ENCODE peak calls at places on chromosomes 7 and 10, in seven cellular contexts. K is cardiac muscle cell, T is upper lobe of left lung, L is HCT116, P is AG04450, M is neural progenitor cell, B is IMR-90. V is an unnamed sample.

GRCh38 chr10:96390460-96390864 is 31.7 kb upstream of the OPALIN start:
- DNase-seq in K (no peak), T (no peak), L (no peak), P (no peak), M (no peak), B (no peak), V (peak)

GRCh38 chr7:93442478-93443224 is 131.9 kb downstream of the CALCR start:
- DNase-seq in K (peak), T (peak), L (peak), P (no peak), M (peak), B (peak), V (peak)

GRCh38 chr7:78226059-78226658 is 427.6 kb downstream of the PHTF2 start:
- DNase-seq in K (peak), T (no peak), L (peak), P (no peak), M (peak), B (peak), V (peak)

GRCh38 chr10:67306588-67307205 is 380.9 kb downstream of the LRRTM3 start:
- DNase-seq in K (peak), T (no peak), L (peak), P (no peak), M (peak), B (peak), V (no peak)

GRCh38 chr10:45423976-45424499 is 50.0 kb downstream of the ALOX5 start:
- DNase-seq in K (no peak), T (no peak), L (no peak), P (no peak), M (peak), B (no peak), V (no peak)

GRCh38 chr7:137953692-137954470 is 48.0 kb downstream of the CREB3L2 start:
- DNase-seq in K (peak), T (no peak), L (peak), P (no peak), M (peak), B (peak), V (peak)

GRCh38 chr7:140085447-140085846 is 22.7 kb upstream of the PARP12 start:
- DNase-seq in K (no peak), T (no peak), L (no peak), P (no peak), M (no peak), B (no peak), V (no peak)

GRCh38 chr10:103493911-103494877 is 689 bp downstream of the NEURL1 start:
- DNase-seq in K (no peak), T (no peak), L (no peak), P (no peak), M (peak), B (no peak), V (peak)

GRCh38 chr10:124626759-124627380 is 117.3 kb downstream of the FAM53B start:
- DNase-seq in K (no peak), T (peak), L (no peak), P (no peak), M (no peak), B (no peak), V (no peak)

GRCh38 chr7:143901710-143902587 is at the start of gene TCAF1:
- DNase-seq in K (peak), T (peak), L (peak), P (peak), M (peak), B (peak), V (peak)

GRCh38 chr10:17918187-17918903 is 33.4 kb upstream of the SLC39A12 start:
- DNase-seq in K (no peak), T (no peak), L (no peak), P (no peak), M (no peak), B (no peak), V (no peak)

GRCh38 chr7:42235734-42236133 is 1.3 kb downstream of the GLI3 start:
- DNase-seq in K (no peak), T (no peak), L (no peak), P (no peak), M (peak), B (no peak), V (no peak)

GRCh38 chr10:97096327-97097153 is 89.2 kb downstream of the SLIT1 start:
- DNase-seq in K (no peak), T (no peak), L (no peak), P (no peak), M (peak), B (no peak), V (peak)

GRCh38 chr7:67380858-67381257 is 384.2 kb downstream of the TYW1 start:
- DNase-seq in K (no peak), T (no peak), L (no peak), P (no peak), M (no peak), B (no peak), V (no peak)

GRCh38 chr7:1124164-1124563 is 35.8 kb downstream of the ZFAND2A start:
- DNase-seq in K (no peak), T (no peak), L (no peak), P (no peak), M (no peak), B (no peak), V (no peak)

GRCh38 chr7:97118306-97118917 is 914 bp downstream of the SDHAF3 start:
- DNase-seq in K (peak), T (no peak), L (no peak), P (no peak), M (no peak), B (no peak), V (no peak)

GRCh38 chr7:98211676-98212531 is 665 bp downstream of the BHLHA15 start:
- DNase-seq in K (no peak), T (peak), L (no peak), P (no peak), M (peak), B (no peak), V (no peak)

GRCh38 chr10:19889279-19889678 is 73.0 kb downstream of the PLXDC2 start:
- DNase-seq in K (no peak), T (no peak), L (no peak), P (no peak), M (no peak), B (no peak), V (no peak)

GRCh38 chr7:38463277-38464224 is 167.6 kb downstream of the AMPH start:
- DNase-seq in K (peak), T (no peak), L (no peak), P (peak), M (no peak), B (peak), V (peak)

GRCh38 chr10:74827045-74827441 is 643 bp downstream of the KAT6B start:
- DNase-seq in K (no peak), T (no peak), L (no peak), P (no peak), M (no peak), B (no peak), V (no peak)

GRCh38 chr7:43204081-43204480 is 91.6 kb downstream of the HECW1 start:
- DNase-seq in K (peak), T (no peak), L (no peak), P (peak), M (no peak), B (peak), V (no peak)

GRCh38 chr10:109987413-109987812 is 20.4 kb upstream of the ADD3 start:
- DNase-seq in K (peak), T (no peak), L (no peak), P (no peak), M (no peak), B (peak), V (no peak)

GRCh38 chr7:5238500-5238899 is 44.2 kb upstream of the SLC29A4 start:
- DNase-seq in K (no peak), T (no peak), L (no peak), P (no peak), M (no peak), B (no peak), V (no peak)

GRCh38 chr7:30180718-30181117 is 45.9 kb downstream of the MTURN start:
- DNase-seq in K (no peak), T (no peak), L (no peak), P (no peak), M (no peak), B (no peak), V (no peak)

GRCh38 chr7:155322530-155322929 is 24.9 kb downstream of the INSIG1 start:
- DNase-seq in K (peak), T (no peak), L (no peak), P (no peak), M (no peak), B (no peak), V (no peak)

GRCh38 chr7:30433082-30433481 is 45.5 kb downstream of the NOD1 start:
- DNase-seq in K (peak), T (peak), L (no peak), P (peak), M (peak), B (peak), V (peak)

GRCh38 chr10:129509835-129510234 is 42.8 kb downstream of the MGMT start:
- DNase-seq in K (no peak), T (no peak), L (no peak), P (no peak), M (no peak), B (no peak), V (no peak)

GRCh38 chr7:2481195-2481594 is 5.0 kb upstream of the GRIFIN start:
- DNase-seq in K (no peak), T (no peak), L (no peak), P (no peak), M (no peak), B (no peak), V (no peak)

GRCh38 chr7:2480071-2480410 is 3.8 kb upstream of the GRIFIN start:
- DNase-seq in K (no peak), T (no peak), L (no peak), P (no peak), M (no peak), B (peak), V (no peak)

GRCh38 chr7:2478800-2479199 is 2.6 kb upstream of the GRIFIN start:
- DNase-seq in K (no peak), T (no peak), L (no peak), P (no peak), M (no peak), B (no peak), V (no peak)

GRCh38 chr7:2478387-2478760 is 2.2 kb upstream of the GRIFIN start:
- DNase-seq in K (no peak), T (peak), L (no peak), P (no peak), M (no peak), B (no peak), V (no peak)

GRCh38 chr7:2479276-2480070 is 3.3 kb upstream of the GRIFIN start:
- DNase-seq in K (no peak), T (no peak), L (no peak), P (no peak), M (no peak), B (no peak), V (no peak)
- H3K4me3 ChIP-seq in K (no peak), T (no peak), L (no peak), P (no peak), M (no peak), B (no peak), V (no peak)

GRCh38 chr10:80202934-80203834 is 2.2 kb downstream of the ANXA11 start:
- DNase-seq in K (peak), T (peak), L (peak), P (peak), M (peak), B (peak), V (peak)

GRCh38 chr10:80200687-80201086 is 4.7 kb downstream of the ANXA11 start:
- DNase-seq in K (no peak), T (peak), L (no peak), P (no peak), M (no peak), B (no peak), V (no peak)

GRCh38 chr10:80199828-80200227 is 5.5 kb downstream of the ANXA11 start:
- DNase-seq in K (peak), T (peak), L (no peak), P (no peak), M (no peak), B (peak), V (peak)

GRCh38 chr10:80200259-80200658 is 5.1 kb downstream of the ANXA11 start:
- DNase-seq in K (no peak), T (no peak), L (no peak), P (no peak), M (no peak), B (no peak), V (no peak)

GRCh38 chr10:80201592-80202256 is 3.6 kb downstream of the ANXA11 start:
- DNase-seq in K (no peak), T (peak), L (no peak), P (no peak), M (no peak), B (no peak), V (no peak)
- H3K27ac ChIP-seq in K (no peak), T (peak), L (no peak), P (no peak), M (no peak), B (no peak), V (peak)

GRCh38 chr10:36783400-36783799 is 342.0 kb upstream of the ANKRD30A start:
- DNase-seq in K (no peak), T (no peak), L (no peak), P (no peak), M (no peak), B (no peak), V (no peak)

GRCh38 chr10:36773652-36774051 is 351.7 kb upstream of the ANKRD30A start:
- DNase-seq in K (no peak), T (no peak), L (no peak), P (no peak), M (no peak), B (no peak), V (no peak)

GRCh38 chr10:36778600-36778999 is 346.8 kb upstream of the ANKRD30A start:
- DNase-seq in K (no peak), T (no peak), L (no peak), P (no peak), M (no peak), B (no peak), V (no peak)

GRCh38 chr10:36781570-36781969 is 343.8 kb upstream of the ANKRD30A start:
- DNase-seq in K (no peak), T (no peak), L (no peak), P (no peak), M (no peak), B (no peak), V (no peak)

GRCh38 chr10:36779238-36779846 is 346.1 kb upstream of the ANKRD30A start:
- DNase-seq in K (peak), T (no peak), L (no peak), P (peak), M (peak), B (peak), V (peak)
- TF ChIP-seq CTCF in K (peak), T (peak), L (no peak), P (peak), M (peak), B (peak), V (peak)

GRCh38 chr10:91000985-91001384 is 80.1 kb upstream of the ANKRD1 start:
- DNase-seq in K (no peak), T (no peak), L (no peak), P (no peak), M (no peak), B (no peak), V (no peak)

GRCh38 chr10:90998733-90999511 is 78.0 kb upstream of the ANKRD1 start:
- DNase-seq in K (no peak), T (no peak), L (no peak), P (no peak), M (no peak), B (no peak), V (no peak)

GRCh38 chr10:90999512-91000172 is 78.8 kb upstream of the ANKRD1 start:
- DNase-seq in K (no peak), T (no peak), L (no peak), P (no peak), M (no peak), B (no peak), V (no peak)

GRCh38 chr10:90997670-90998069 is 76.8 kb upstream of the ANKRD1 start:
- DNase-seq in K (no peak), T (no peak), L (no peak), P (no peak), M (no peak), B (no peak), V (no peak)

DNA sequence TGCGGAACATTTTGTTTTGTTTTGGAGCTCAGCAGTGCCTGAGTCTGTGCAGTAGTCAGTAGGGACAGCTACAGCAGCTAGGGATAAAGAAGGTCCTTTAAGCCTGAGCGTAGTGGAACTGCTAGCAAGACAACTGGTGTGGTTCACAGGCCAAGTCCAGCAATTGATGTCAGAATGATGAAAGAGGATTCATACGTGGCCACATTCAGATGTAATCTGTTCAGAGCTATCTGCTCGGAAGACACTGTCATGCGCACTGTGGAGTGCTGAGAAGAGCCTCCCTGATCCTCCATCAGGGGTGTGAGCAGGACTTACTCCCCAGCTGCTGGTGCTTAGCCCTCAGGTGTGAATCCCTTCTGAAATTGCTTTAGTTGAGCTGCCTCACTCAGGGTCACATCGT is 79.6 kb upstream of the ANKRD1 start:
- DNase-seq in K (no peak), T (no peak), L (no peak), P (no peak), M (no peak), B (no peak), V (no peak)
- H3K4me3 ChIP-seq in K (no peak), T (no peak), L (no peak), P (no peak), M (no peak), B (no peak), V (no peak)